ENCODE peak calls at places on chromosomes 2 and 18, in nine cellular contexts. J is HCT116, L is Peyer's patch, U is ovary, H is A549, M is heart left ventricle, X is IMR-90, A is prostate gland, E is K562. T is an unnamed sample.

GRCh38 chr2:164542584-164543021 is 78.7 kb downstream of the GRB14 start:
- DNase-seq in L (no peak), H (no peak), U (no peak), E (no peak), X (peak), J (no peak), M (no peak), A (no peak), T (no peak)

GRCh38 chr18:48475635-48476549 is 62.9 kb upstream of the CTIF start:
- DNase-seq in U (peak), J (peak), A (peak), L (peak), M (no peak), H (peak), X (peak), E (peak), T (peak)

GRCh38 chr2:62526531-62527381 is 20.8 kb upstream of the TMEM17 start:
- DNase-seq in M (no peak), H (no peak), X (no peak), U (no peak), E (peak), J (no peak), A (no peak), L (no peak), T (no peak)

GRCh38 chr2:23649819-23650218 is 264.8 kb downstream of the KLHL29 start:
- DNase-seq in J (no peak), U (no peak), E (no peak), L (no peak), X (peak), H (no peak), M (no peak), A (no peak), T (peak)

GRCh38 chr2:80938463-80938862 is 633.9 kb upstream of the LRRTM1 start:
- DNase-seq in U (no peak), E (no peak), M (no peak), H (no peak), L (no peak), A (no peak), X (no peak), J (no peak), T (no peak)

GRCh38 chr18:51884039-51884438 is 456.0 kb upstream of the DCC start:
- DNase-seq in J (no peak), E (no peak), L (no peak), A (no peak), X (no peak), U (no peak), H (no peak), M (no peak), T (no peak)

GRCh38 chr18:47166235-47166634 is 9.9 kb downstream of the IER3IP1 start:
- DNase-seq in E (no peak), A (no peak), J (no peak), H (no peak), X (no peak), U (no peak), L (no peak), M (no peak), T (no peak)

GRCh38 chr2:79946046-79946445 is 358.5 kb downstream of the LRRTM1 start:
- DNase-seq in A (no peak), E (no peak), L (no peak), H (no peak), J (no peak), X (no peak), M (no peak), U (no peak), T (no peak)

GRCh38 chr2:113894156-113894743 is 4.4 kb downstream of the ACTR3 start:
- DNase-seq in J (peak), L (no peak), M (no peak), X (peak), U (no peak), H (peak), E (no peak), A (peak), T (peak)
- H3K4me3 ChIP-seq in J (no peak), L (no peak), M (no peak), X (no peak), U (no peak), H (peak), E (peak), A (no peak), T (no peak)

DNA sequence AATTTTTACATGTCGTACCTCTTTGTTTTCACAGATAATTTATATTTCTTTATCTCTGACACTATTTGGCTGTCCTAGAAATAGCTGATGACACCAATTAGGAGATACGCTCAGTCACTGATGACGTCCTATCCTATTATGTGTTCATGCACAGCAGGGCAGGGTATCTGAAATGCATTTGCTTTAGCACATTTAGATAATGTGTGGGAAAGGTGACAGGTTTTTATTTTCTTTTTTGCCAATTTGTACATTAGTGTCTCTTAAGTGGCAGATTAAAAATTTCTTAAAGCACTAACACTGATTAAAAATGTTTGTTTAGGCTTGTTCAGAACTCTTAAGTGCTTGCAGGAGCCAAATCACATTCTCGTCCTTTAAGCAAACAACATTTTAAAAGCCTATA is 39.7 kb downstream of the CDC42EP3 start:
- DNase-seq in A (no peak), H (no peak), M (no peak), J (no peak), U (no peak), L (no peak), X (no peak), E (no peak), T (no peak)
- H3K27ac ChIP-seq in A (no peak), H (no peak), M (no peak), J (no peak), U (no peak), L (no peak), X (no peak), E (no peak), T (no peak)

GRCh38 chr18:24052053-24052452 is 37.5 kb downstream of the TTC39C start:
- DNase-seq in X (no peak), U (no peak), A (peak), J (no peak), H (peak), M (no peak), L (no peak), E (no peak), T (no peak)
- TF ChIP-seq POLR2A in X (no peak), U (no peak), A (no peak), J (no peak), H (no peak), M (no peak), L (no peak), E (no peak), T (no peak)

GRCh38 chr2:19988600-19988999 is 1.3 kb downstream of the WDR35 start:
- DNase-seq in U (no peak), A (no peak), H (no peak), X (peak), L (no peak), M (no peak), J (no peak), E (no peak), T (no peak)
- H3K4me3 ChIP-seq in U (peak), A (no peak), H (peak), X (no peak), L (no peak), M (no peak), J (no peak), E (peak), T (no peak)